ENCODE peak calls at places on chromosomes 4 and X, in five cellular contexts. One of them, this sample, is unnamed.

GRCh38 chr4:2942532-2943363 is 20.5 kb downstream of the NOP14 start:
- DNase-seq in stimulated activated CD4-positive, alpha-beta T cell treated with anti-CD3 and anti-CD28 coated beads, Interleukin-12 subunit alpha, Interleukin-12 subunit beta, amount 100 ng/mL, for 4 hours: no peak
- DNase-seq in GM12891: no peak
- DNase-seq in dorsolateral prefrontal cortex: no peak
- DNase-seq in neuronal stem cell: no peak
- DNase-seq in this sample: no peak

GRCh38 chr4:9925750-9926439 is 95.4 kb downstream of the SLC2A9 start:
- DNase-seq in stimulated activated CD4-positive, alpha-beta T cell treated with anti-CD3 and anti-CD28 coated beads, Interleukin-12 subunit alpha, Interleukin-12 subunit beta, amount 100 ng/mL, for 4 hours: no peak
- DNase-seq in neuronal stem cell: no peak
- DNase-seq in GM12891: no peak
- DNase-seq in dorsolateral prefrontal cortex: no peak
- DNase-seq in this sample: no peak

GRCh38 chrX:132909643-132910042 is 48.8 kb downstream of the HS6ST2 start:
- DNase-seq in neuronal stem cell: no peak
- DNase-seq in dorsolateral prefrontal cortex: no peak
- DNase-seq in stimulated activated CD4-positive, alpha-beta T cell treated with anti-CD3 and anti-CD28 coated beads, Interleukin-12 subunit alpha, Interleukin-12 subunit beta, amount 100 ng/mL, for 4 hours: no peak
- DNase-seq in GM12891: no peak
- DNase-seq in this sample: no peak

GRCh38 chr4:15551740-15552446 is 82.2 kb downstream of the CC2D2A start:
- DNase-seq in stimulated activated CD4-positive, alpha-beta T cell treated with anti-CD3 and anti-CD28 coated beads, Interleukin-12 subunit alpha, Interleukin-12 subunit beta, amount 100 ng/mL, for 4 hours: no peak
- DNase-seq in neuronal stem cell: no peak
- DNase-seq in GM12891: no peak
- DNase-seq in dorsolateral prefrontal cortex: no peak
- DNase-seq in this sample: no peak

GRCh38 chr4:151324449-151325319 is 721 bp downstream of the SH3D19 start:
- DNase-seq in stimulated activated CD4-positive, alpha-beta T cell treated with anti-CD3 and anti-CD28 coated beads, Interleukin-12 subunit alpha, Interleukin-12 subunit beta, amount 100 ng/mL, for 4 hours: no peak
- DNase-seq in neuronal stem cell: peak
- DNase-seq in GM12891: no peak
- DNase-seq in dorsolateral prefrontal cortex: peak
- DNase-seq in this sample: peak

GRCh38 chr4:186204103-186204559 is 12.8 kb downstream of the CYP4V2 start:
- DNase-seq in neuronal stem cell: no peak
- DNase-seq in stimulated activated CD4-positive, alpha-beta T cell treated with anti-CD3 and anti-CD28 coated beads, Interleukin-12 subunit alpha, Interleukin-12 subunit beta, amount 100 ng/mL, for 4 hours: peak
- DNase-seq in GM12891: no peak
- DNase-seq in dorsolateral prefrontal cortex: no peak
- DNase-seq in this sample: no peak

GRCh38 chr4:128811571-128812359 is 2.3 kb downstream of the JADE1 start:
- DNase-seq in neuronal stem cell: peak
- DNase-seq in dorsolateral prefrontal cortex: peak
- DNase-seq in stimulated activated CD4-positive, alpha-beta T cell treated with anti-CD3 and anti-CD28 coated beads, Interleukin-12 subunit alpha, Interleukin-12 subunit beta, amount 100 ng/mL, for 4 hours: peak
- DNase-seq in GM12891: peak
- DNase-seq in this sample: peak

GRCh38 chr4:168643083-168643795 is 146.4 kb downstream of the PALLD start:
- DNase-seq in dorsolateral prefrontal cortex: no peak
- DNase-seq in neuronal stem cell: no peak
- DNase-seq in stimulated activated CD4-positive, alpha-beta T cell treated with anti-CD3 and anti-CD28 coated beads, Interleukin-12 subunit alpha, Interleukin-12 subunit beta, amount 100 ng/mL, for 4 hours: no peak
- DNase-seq in GM12891: no peak
- DNase-seq in this sample: no peak

GRCh38 chrX:17674611-17675010 is 62.7 kb upstream of the SCML1 start:
- DNase-seq in neuronal stem cell: no peak
- DNase-seq in stimulated activated CD4-positive, alpha-beta T cell treated with anti-CD3 and anti-CD28 coated beads, Interleukin-12 subunit alpha, Interleukin-12 subunit beta, amount 100 ng/mL, for 4 hours: no peak
- DNase-seq in GM12891: no peak
- DNase-seq in dorsolateral prefrontal cortex: no peak
- DNase-seq in this sample: no peak

GRCh38 chrX:155068165-155068564 is 2.8 kb downstream of the CMC4 start:
- DNase-seq in GM12891: no peak
- DNase-seq in stimulated activated CD4-positive, alpha-beta T cell treated with anti-CD3 and anti-CD28 coated beads, Interleukin-12 subunit alpha, Interleukin-12 subunit beta, amount 100 ng/mL, for 4 hours: no peak
- DNase-seq in dorsolateral prefrontal cortex: no peak
- DNase-seq in neuronal stem cell: no peak
- DNase-seq in this sample: no peak

GRCh38 chrX:109533631-109534030 is 3.0 kb upstream of the NXT2 start:
- DNase-seq in GM12891: no peak
- DNase-seq in neuronal stem cell: no peak
- DNase-seq in stimulated activated CD4-positive, alpha-beta T cell treated with anti-CD3 and anti-CD28 coated beads, Interleukin-12 subunit alpha, Interleukin-12 subunit beta, amount 100 ng/mL, for 4 hours: no peak
- DNase-seq in dorsolateral prefrontal cortex: no peak
- DNase-seq in this sample: no peak

GRCh38 chrX:45667666-45668065 is 467.0 kb upstream of the DIPK2B start:
- DNase-seq in GM12891: no peak
- DNase-seq in neuronal stem cell: no peak
- DNase-seq in dorsolateral prefrontal cortex: no peak
- DNase-seq in stimulated activated CD4-positive, alpha-beta T cell treated with anti-CD3 and anti-CD28 coated beads, Interleukin-12 subunit alpha, Interleukin-12 subunit beta, amount 100 ng/mL, for 4 hours: no peak
- DNase-seq in this sample: no peak

GRCh38 chr4:93467484-93468155 is 360.9 kb upstream of the ATOH1 start:
- DNase-seq in stimulated activated CD4-positive, alpha-beta T cell treated with anti-CD3 and anti-CD28 coated beads, Interleukin-12 subunit alpha, Interleukin-12 subunit beta, amount 100 ng/mL, for 4 hours: no peak
- DNase-seq in dorsolateral prefrontal cortex: no peak
- DNase-seq in GM12891: no peak
- DNase-seq in neuronal stem cell: peak
- DNase-seq in this sample: no peak

GRCh38 chr4:116386856-116387255 is 698.5 kb downstream of the TRAM1L1 start:
- DNase-seq in GM12891: no peak
- DNase-seq in stimulated activated CD4-positive, alpha-beta T cell treated with anti-CD3 and anti-CD28 coated beads, Interleukin-12 subunit alpha, Interleukin-12 subunit beta, amount 100 ng/mL, for 4 hours: no peak
- DNase-seq in neuronal stem cell: no peak
- DNase-seq in dorsolateral prefrontal cortex: no peak
- DNase-seq in this sample: no peak

GRCh38 chr4:108783666-108784463 is 21.0 kb upstream of the ETNPPL start:
- DNase-seq in neuronal stem cell: no peak
- DNase-seq in GM12891: no peak
- DNase-seq in dorsolateral prefrontal cortex: no peak
- DNase-seq in stimulated activated CD4-positive, alpha-beta T cell treated with anti-CD3 and anti-CD28 coated beads, Interleukin-12 subunit alpha, Interleukin-12 subunit beta, amount 100 ng/mL, for 4 hours: no peak
- DNase-seq in this sample: no peak

GRCh38 chrX:153744210-153745066 is 19.6 kb upstream of the PLXNB3 start:
- DNase-seq in neuronal stem cell: no peak
- DNase-seq in GM12891: no peak
- DNase-seq in dorsolateral prefrontal cortex: no peak
- DNase-seq in stimulated activated CD4-positive, alpha-beta T cell treated with anti-CD3 and anti-CD28 coated beads, Interleukin-12 subunit alpha, Interleukin-12 subunit beta, amount 100 ng/mL, for 4 hours: no peak
- DNase-seq in this sample: peak

GRCh38 chr4:180335571-180335970 is 1907.6 kb upstream of the TENM3 start:
- DNase-seq in GM12891: no peak
- DNase-seq in dorsolateral prefrontal cortex: no peak
- DNase-seq in stimulated activated CD4-positive, alpha-beta T cell treated with anti-CD3 and anti-CD28 coated beads, Interleukin-12 subunit alpha, Interleukin-12 subunit beta, amount 100 ng/mL, for 4 hours: no peak
- DNase-seq in neuronal stem cell: no peak
- DNase-seq in this sample: no peak

GRCh38 chr4:85812776-85813175 is 337.8 kb downstream of the ARHGAP24 start:
- DNase-seq in stimulated activated CD4-positive, alpha-beta T cell treated with anti-CD3 and anti-CD28 coated beads, Interleukin-12 subunit alpha, Interleukin-12 subunit beta, amount 100 ng/mL, for 4 hours: no peak
- DNase-seq in dorsolateral prefrontal cortex: no peak
- DNase-seq in neuronal stem cell: no peak
- DNase-seq in GM12891: no peak
- DNase-seq in this sample: no peak

GRCh38 chr4:172270421-172270820 is 457.2 kb downstream of the GALNTL6 start:
- DNase-seq in neuronal stem cell: no peak
- DNase-seq in GM12891: no peak
- DNase-seq in dorsolateral prefrontal cortex: no peak
- DNase-seq in stimulated activated CD4-positive, alpha-beta T cell treated with anti-CD3 and anti-CD28 coated beads, Interleukin-12 subunit alpha, Interleukin-12 subunit beta, amount 100 ng/mL, for 4 hours: no peak
- DNase-seq in this sample: no peak

GRCh38 chr4:98929341-98930267 is 671 bp upstream of the EIF4E start:
- DNase-seq in neuronal stem cell: no peak
- DNase-seq in dorsolateral prefrontal cortex: peak
- DNase-seq in stimulated activated CD4-positive, alpha-beta T cell treated with anti-CD3 and anti-CD28 coated beads, Interleukin-12 subunit alpha, Interleukin-12 subunit beta, amount 100 ng/mL, for 4 hours: peak
- DNase-seq in GM12891: peak
- DNase-seq in this sample: no peak

GRCh38 chr4:74059161-74059829 is 20.8 kb upstream of the CXCL3 start:
- DNase-seq in stimulated activated CD4-positive, alpha-beta T cell treated with anti-CD3 and anti-CD28 coated beads, Interleukin-12 subunit alpha, Interleukin-12 subunit beta, amount 100 ng/mL, for 4 hours: no peak
- DNase-seq in neuronal stem cell: no peak
- DNase-seq in dorsolateral prefrontal cortex: no peak
- DNase-seq in GM12891: no peak
- DNase-seq in this sample: no peak

GRCh38 chr4:15649914-15650545 is 5.1 kb downstream of the FBXL5 start:
- DNase-seq in GM12891: no peak
- DNase-seq in neuronal stem cell: peak
- DNase-seq in dorsolateral prefrontal cortex: peak
- DNase-seq in stimulated activated CD4-positive, alpha-beta T cell treated with anti-CD3 and anti-CD28 coated beads, Interleukin-12 subunit alpha, Interleukin-12 subunit beta, amount 100 ng/mL, for 4 hours: peak
- DNase-seq in this sample: peak

GRCh38 chr4:106062452-106062875 is 167.2 kb downstream of the NPNT start:
- DNase-seq in GM12891: no peak
- DNase-seq in dorsolateral prefrontal cortex: no peak
- DNase-seq in stimulated activated CD4-positive, alpha-beta T cell treated with anti-CD3 and anti-CD28 coated beads, Interleukin-12 subunit alpha, Interleukin-12 subunit beta, amount 100 ng/mL, for 4 hours: no peak
- DNase-seq in neuronal stem cell: no peak
- DNase-seq in this sample: no peak

GRCh38 chrX:15815779-15816452 is 25.6 kb downstream of the ZRSR2 start:
- DNase-seq in stimulated activated CD4-positive, alpha-beta T cell treated with anti-CD3 and anti-CD28 coated beads, Interleukin-12 subunit alpha, Interleukin-12 subunit beta, amount 100 ng/mL, for 4 hours: no peak
- DNase-seq in GM12891: peak
- DNase-seq in neuronal stem cell: peak
- DNase-seq in dorsolateral prefrontal cortex: no peak
- DNase-seq in this sample: no peak

GRCh38 chr4:85402371-85402770 is 72.6 kb upstream of the ARHGAP24 start:
- DNase-seq in stimulated activated CD4-positive, alpha-beta T cell treated with anti-CD3 and anti-CD28 coated beads, Interleukin-12 subunit alpha, Interleukin-12 subunit beta, amount 100 ng/mL, for 4 hours: no peak
- DNase-seq in neuronal stem cell: no peak
- DNase-seq in dorsolateral prefrontal cortex: no peak
- DNase-seq in GM12891: no peak
- DNase-seq in this sample: no peak